ENCODE peak calls at places on chromosomes 12 and 14, in seven cellular contexts. I, N, L, T, D, Z and O are unnamed samples.

GRCh38 chr12:65278576-65279386 is at the start of gene MSRB3:
- DNase-seq in I (peak; percentile 41), N (peak; percentile 96), L (peak; percentile 70), T (peak; percentile 57), D (no peak), Z (peak; percentile 45), O (peak; percentile 37)

GRCh38 chr12:8661751-8662150 is 875 bp downstream of the MFAP5 start:
- DNase-seq in I (no peak), N (no peak), L (no peak), T (no peak), D (no peak), Z (no peak), O (no peak)

GRCh38 chr12:130164931-130165330 is 2.7 kb downstream of the FZD10 start:
- DNase-seq in I (no peak), N (no peak), L (no peak), T (no peak), D (no peak), Z (no peak), O (no peak)

GRCh38 chr12:98422809-98423208 is 92.6 kb upstream of the TMPO start:
- DNase-seq in I (peak; percentile 87), N (no peak), L (no peak), T (no peak), D (no peak), Z (no peak), O (no peak)

GRCh38 chr14:53953002-53953827 is 3.4 kb downstream of the BMP4 start:
- DNase-seq in I (peak; percentile 79), N (peak; percentile 86), L (peak; percentile 74), T (peak; percentile 38), D (no peak), Z (peak; percentile 40), O (peak; percentile 47)

GRCh38 chr12:93541578-93542217 is 30.8 kb upstream of the SOCS2 start:
- DNase-seq in I (no peak), N (no peak), L (no peak), T (no peak), D (no peak), Z (no peak), O (no peak)

GRCh38 chr12:56042430-56043203 is 899 bp downstream of the RPS26 start:
- DNase-seq in I (peak; percentile 52), N (no peak), L (no peak), T (no peak), D (no peak), Z (no peak), O (no peak)

GRCh38 chr12:106085213-106085612 is 53.5 kb downstream of the NUAK1 start:
- DNase-seq in I (no peak), N (no peak), L (no peak), T (no peak), D (no peak), Z (no peak), O (no peak)

GRCh38 chr12:118136559-118137003 is 657 bp downstream of the PEBP1 start:
- DNase-seq in I (peak; percentile 69), N (peak; percentile 62), L (peak; percentile 36), T (peak; percentile 45), D (no peak), Z (no peak), O (peak; percentile 65)

GRCh38 chr14:76346391-76347160 is 29.4 kb upstream of the ESRRB start:
- DNase-seq in I (no peak), N (no peak), L (no peak), T (no peak), D (no peak), Z (no peak), O (no peak)

GRCh38 chr14:88492272-88493089 is 62.3 kb downstream of the PTPN21 start:
- DNase-seq in I (peak; percentile 96), N (peak; percentile 88), L (peak; percentile 81), T (peak; percentile 68), D (no peak), Z (peak; percentile 26), O (peak; percentile 74)

GRCh38 chr12:73731658-73732057 is 806.0 kb upstream of the ATXN7L3B start:
- DNase-seq in I (no peak), N (no peak), L (no peak), T (no peak), D (no peak), Z (no peak), O (no peak)